ENCODE peak calls at places on chromosomes 7 and 10, in seven cellular contexts. One of them, this sample, is unnamed.
A peak's percentile ranks its signal among the peaks of the same experiment; 100 is the strongest.

GRCh38 chr7:103398488-103398887 is 47.5 kb downstream of the SLC26A5 start:
- DNase-seq in spleen: no peak
- DNase-seq in GM12878: no peak
- DNase-seq in endothelial cell of umbilical vein: no peak
- DNase-seq in Peyer's patch: no peak
- DNase-seq in prostate gland: no peak
- DNase-seq in sigmoid colon: no peak
- DNase-seq in this sample: no peak

GRCh38 chr10:7606977-7607404 is 59.8 kb downstream of the ITIH5 start:
- DNase-seq in spleen: no peak
- DNase-seq in GM12878: no peak
- DNase-seq in endothelial cell of umbilical vein: no peak
- DNase-seq in Peyer's patch: no peak
- DNase-seq in prostate gland: no peak
- DNase-seq in sigmoid colon: no peak
- DNase-seq in this sample: no peak

GRCh38 chr10:133442191-133442966 is 11.4 kb upstream of the SCART1 start:
- DNase-seq in sigmoid colon: peak; percentile 61
- DNase-seq in prostate gland: no peak
- DNase-seq in Peyer's patch: no peak
- DNase-seq in GM12878: no peak
- DNase-seq in spleen: peak; percentile 74
- DNase-seq in endothelial cell of umbilical vein: no peak
- DNase-seq in this sample: no peak

GRCh38 chr10:27446091-27446918 is 57.8 kb upstream of the RAB18 start:
- DNase-seq in prostate gland: no peak
- DNase-seq in spleen: no peak
- DNase-seq in Peyer's patch: no peak
- DNase-seq in sigmoid colon: no peak
- DNase-seq in endothelial cell of umbilical vein: peak; percentile 51
- DNase-seq in GM12878: no peak
- DNase-seq in this sample: no peak

GRCh38 chr7:158649279-158649678 is 55.3 kb downstream of the NCAPG2 start:
- DNase-seq in GM12878: no peak
- DNase-seq in spleen: no peak
- DNase-seq in sigmoid colon: no peak
- DNase-seq in Peyer's patch: no peak
- DNase-seq in endothelial cell of umbilical vein: peak; percentile 77
- DNase-seq in prostate gland: no peak
- DNase-seq in this sample: no peak

GRCh38 chr10:102310356-102311024 is 65.2 kb downstream of the GBF1 start:
- DNase-seq in Peyer's patch: no peak
- DNase-seq in spleen: no peak
- DNase-seq in prostate gland: no peak
- DNase-seq in sigmoid colon: no peak
- DNase-seq in endothelial cell of umbilical vein: peak; percentile 49
- DNase-seq in GM12878: no peak
- DNase-seq in this sample: no peak

GRCh38 chr10:97081621-97082235 is 104.0 kb downstream of the SLIT1 start:
- DNase-seq in GM12878: no peak
- DNase-seq in endothelial cell of umbilical vein: peak; percentile 57
- DNase-seq in sigmoid colon: no peak
- DNase-seq in prostate gland: peak; percentile 21
- DNase-seq in spleen: no peak
- DNase-seq in Peyer's patch: no peak
- DNase-seq in this sample: no peak

GRCh38 chr7:51013218-51013786 is 230.6 kb upstream of the GRB10 start:
- DNase-seq in prostate gland: peak; percentile 2
- DNase-seq in endothelial cell of umbilical vein: no peak
- DNase-seq in spleen: no peak
- DNase-seq in GM12878: no peak
- DNase-seq in Peyer's patch: no peak
- DNase-seq in sigmoid colon: no peak
- DNase-seq in this sample: peak; percentile 88

GRCh38 chr10:59864141-59864962 is 42.0 kb downstream of the CCDC6 start:
- DNase-seq in sigmoid colon: no peak
- DNase-seq in Peyer's patch: no peak
- DNase-seq in prostate gland: no peak
- DNase-seq in GM12878: no peak
- DNase-seq in endothelial cell of umbilical vein: peak; percentile 36
- DNase-seq in spleen: no peak
- DNase-seq in this sample: no peak

GRCh38 chr7:154871928-154872750 is 130.8 kb downstream of the PAXIP1 start:
- DNase-seq in sigmoid colon: no peak
- DNase-seq in prostate gland: no peak
- DNase-seq in spleen: peak; percentile 69
- DNase-seq in endothelial cell of umbilical vein: no peak
- DNase-seq in Peyer's patch: peak; percentile 28
- DNase-seq in GM12878: no peak
- DNase-seq in this sample: no peak

GRCh38 chr7:115805458-115805857 is 225.1 kb downstream of the TFEC start:
- DNase-seq in endothelial cell of umbilical vein: no peak
- DNase-seq in GM12878: no peak
- DNase-seq in sigmoid colon: no peak
- DNase-seq in spleen: no peak
- DNase-seq in Peyer's patch: no peak
- DNase-seq in prostate gland: no peak
- DNase-seq in this sample: no peak

GRCh38 chr7:137417464-137417863 is 73.9 kb upstream of the PTN start:
- DNase-seq in endothelial cell of umbilical vein: no peak
- DNase-seq in spleen: no peak
- DNase-seq in Peyer's patch: no peak
- DNase-seq in prostate gland: no peak
- DNase-seq in sigmoid colon: no peak
- DNase-seq in GM12878: no peak
- DNase-seq in this sample: no peak

GRCh38 chr7:105020926-105021325 is 6.9 kb downstream of the KMT2E start:
- DNase-seq in Peyer's patch: no peak
- DNase-seq in sigmoid colon: no peak
- DNase-seq in prostate gland: no peak
- DNase-seq in spleen: no peak
- DNase-seq in endothelial cell of umbilical vein: no peak
- DNase-seq in GM12878: no peak
- DNase-seq in this sample: no peak

GRCh38 chr10:130422366-130423324 is 286.5 kb downstream of the GLRX3 start:
- DNase-seq in prostate gland: no peak
- DNase-seq in sigmoid colon: no peak
- DNase-seq in Peyer's patch: peak; percentile 4
- DNase-seq in spleen: no peak
- DNase-seq in GM12878: no peak
- DNase-seq in endothelial cell of umbilical vein: no peak
- DNase-seq in this sample: peak; percentile 74

GRCh38 chr10:103854687-103855423 is 521 bp downstream of the SH3PXD2A start:
- DNase-seq in endothelial cell of umbilical vein: peak; percentile 27
- DNase-seq in spleen: peak; percentile 83
- DNase-seq in GM12878: no peak
- DNase-seq in Peyer's patch: peak; percentile 69
- DNase-seq in sigmoid colon: peak; percentile 78
- DNase-seq in prostate gland: no peak
- DNase-seq in this sample: no peak

GRCh38 chr10:127338391-127339108 is 142.2 kb upstream of the INSYN2A start:
- DNase-seq in endothelial cell of umbilical vein: no peak
- DNase-seq in prostate gland: no peak
- DNase-seq in GM12878: no peak
- DNase-seq in Peyer's patch: no peak
- DNase-seq in spleen: no peak
- DNase-seq in sigmoid colon: no peak
- DNase-seq in this sample: no peak

GRCh38 chr7:81280531-81280930 is 361.7 kb upstream of the SEMA3C start:
- DNase-seq in prostate gland: no peak
- DNase-seq in sigmoid colon: no peak
- DNase-seq in endothelial cell of umbilical vein: no peak
- DNase-seq in Peyer's patch: no peak
- DNase-seq in GM12878: no peak
- DNase-seq in spleen: peak; percentile 18
- DNase-seq in this sample: no peak

GRCh38 chr7:132650498-132650897 is 74.2 kb upstream of the PLXNA4 start:
- DNase-seq in Peyer's patch: no peak
- DNase-seq in endothelial cell of umbilical vein: no peak
- DNase-seq in spleen: no peak
- DNase-seq in GM12878: no peak
- DNase-seq in sigmoid colon: no peak
- DNase-seq in prostate gland: no peak
- DNase-seq in this sample: no peak

GRCh38 chr7:150481207-150481920 is 30.9 kb downstream of the GIMAP8 start:
- DNase-seq in endothelial cell of umbilical vein: no peak
- DNase-seq in GM12878: no peak
- DNase-seq in prostate gland: no peak
- DNase-seq in spleen: peak; percentile 79
- DNase-seq in Peyer's patch: no peak
- DNase-seq in sigmoid colon: no peak
- DNase-seq in this sample: no peak

GRCh38 chr10:110175406-110175805 is 32.0 kb upstream of the MXI1 start:
- DNase-seq in prostate gland: no peak
- DNase-seq in sigmoid colon: no peak
- DNase-seq in GM12878: no peak
- DNase-seq in endothelial cell of umbilical vein: no peak
- DNase-seq in Peyer's patch: no peak
- DNase-seq in spleen: no peak
- DNase-seq in this sample: peak; percentile 52

GRCh38 chr10:20330246-20330645 is 514.0 kb downstream of the PLXDC2 start:
- DNase-seq in prostate gland: no peak
- DNase-seq in spleen: no peak
- DNase-seq in sigmoid colon: no peak
- DNase-seq in GM12878: no peak
- DNase-seq in endothelial cell of umbilical vein: no peak
- DNase-seq in Peyer's patch: no peak
- DNase-seq in this sample: no peak

GRCh38 chr10:71694039-71694471 is 25.5 kb downstream of the C10orf105 start:
- DNase-seq in Peyer's patch: no peak
- DNase-seq in endothelial cell of umbilical vein: no peak
- DNase-seq in sigmoid colon: no peak
- DNase-seq in spleen: no peak
- DNase-seq in GM12878: peak; percentile 20
- DNase-seq in prostate gland: no peak
- DNase-seq in this sample: no peak
- H3K4me1 ChIP-seq in Peyer's patch: peaks cover 24% of the 10 kb centered on the region
- H3K4me1 ChIP-seq in endothelial cell of umbilical vein: peaks cover 24% of the 10 kb centered on the region
- H3K4me1 ChIP-seq in sigmoid colon: no peaks in the 10 kb centered on the region
- H3K4me1 ChIP-seq in spleen: peaks cover 56% of the 10 kb centered on the region
- H3K4me1 ChIP-seq in GM12878: peaks cover 61% of the 10 kb centered on the region
- H3K4me1 ChIP-seq in prostate gland: no peaks in the 10 kb centered on the region
- H3K4me1 ChIP-seq in this sample: peaks cover 8% of the 10 kb centered on the region

GRCh38 chr7:42222891-42223290 is 14.1 kb downstream of the GLI3 start:
- DNase-seq in Peyer's patch: no peak
- DNase-seq in spleen: no peak
- DNase-seq in prostate gland: no peak
- DNase-seq in GM12878: no peak
- DNase-seq in sigmoid colon: peak; percentile 80
- DNase-seq in endothelial cell of umbilical vein: no peak
- DNase-seq in this sample: no peak
- H3K4me3 ChIP-seq in Peyer's patch: no peak overlapping the region
- H3K4me3 ChIP-seq in spleen: no peak overlapping the region
- H3K4me3 ChIP-seq in prostate gland: no peak overlapping the region
- H3K4me3 ChIP-seq in GM12878: no peak overlapping the region
- H3K4me3 ChIP-seq in sigmoid colon: no peak overlapping the region
- H3K4me3 ChIP-seq in endothelial cell of umbilical vein: no peak overlapping the region
- H3K4me3 ChIP-seq in this sample: no peak overlapping the region

DNA sequence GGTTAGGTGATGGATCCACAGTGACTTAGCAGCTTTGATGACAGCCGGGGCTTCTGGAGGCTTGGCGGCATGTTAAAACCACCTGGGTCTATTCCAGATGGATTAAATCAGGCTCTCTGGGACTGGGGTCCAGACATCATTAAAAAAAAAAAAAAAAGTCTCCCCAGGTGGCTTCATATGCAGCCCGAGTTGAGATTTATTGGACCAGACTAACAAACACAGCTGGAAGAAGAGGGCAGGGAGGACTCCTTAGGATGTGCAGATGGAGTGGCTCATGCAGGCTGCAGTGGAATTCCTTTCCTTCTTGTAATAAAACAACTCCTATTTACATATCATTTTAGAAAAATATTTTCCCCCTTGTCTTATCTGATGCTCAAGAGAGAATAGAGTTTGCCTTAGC is 238.1 kb downstream of the CAMK1D start:
- DNase-seq in GM12878: no peak
- DNase-seq in Peyer's patch: no peak
- DNase-seq in prostate gland: no peak
- DNase-seq in endothelial cell of umbilical vein: no peak
- DNase-seq in spleen: no peak
- DNase-seq in sigmoid colon: peak; percentile 48
- DNase-seq in this sample: no peak
- TF ChIP-seq POLR2A in GM12878: no peak
- TF ChIP-seq POLR2A in Peyer's patch: no peak
- TF ChIP-seq POLR2A in prostate gland: no peak
- TF ChIP-seq POLR2A in endothelial cell of umbilical vein: no peak
- TF ChIP-seq POLR2A in spleen: no peak
- TF ChIP-seq POLR2A in sigmoid colon: no peak
- TF ChIP-seq POLR2A in this sample: no peak

DNA sequence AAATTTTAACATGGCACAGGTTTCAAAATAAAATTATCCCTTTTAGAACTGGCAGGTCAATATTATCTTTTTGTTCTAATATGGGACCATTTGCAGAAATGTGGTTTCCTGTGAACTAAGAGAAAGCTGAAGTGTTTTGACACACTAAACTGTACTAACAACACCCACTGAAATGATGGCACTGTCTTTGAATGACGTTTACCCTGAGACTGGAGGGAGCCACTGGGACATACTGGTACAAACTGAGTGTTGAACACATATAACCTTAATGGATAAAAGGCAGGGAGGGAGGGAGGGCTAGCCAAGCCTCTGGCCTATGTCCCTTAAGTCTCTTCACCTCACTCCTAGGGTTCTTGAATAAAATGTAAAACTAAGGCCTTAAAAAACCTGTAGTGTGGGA is 95.9 kb downstream of the PDE1C start:
- DNase-seq in Peyer's patch: no peak
- DNase-seq in spleen: no peak
- DNase-seq in endothelial cell of umbilical vein: no peak
- DNase-seq in sigmoid colon: no peak
- DNase-seq in GM12878: no peak
- DNase-seq in prostate gland: no peak
- DNase-seq in this sample: no peak
- H3K4me1 ChIP-seq in Peyer's patch: no peaks in the 10 kb centered on the region
- H3K4me1 ChIP-seq in spleen: no peaks in the 10 kb centered on the region
- H3K4me1 ChIP-seq in endothelial cell of umbilical vein: no peaks in the 10 kb centered on the region
- H3K4me1 ChIP-seq in sigmoid colon: no peaks in the 10 kb centered on the region
- H3K4me1 ChIP-seq in GM12878: no peaks in the 10 kb centered on the region
- H3K4me1 ChIP-seq in prostate gland: no peaks in the 10 kb centered on the region
- H3K4me1 ChIP-seq in this sample: no peaks in the 10 kb centered on the region